ENCODE peak calls at places on chromosome 3, in nine cellular contexts. H is IMR-90; U is WERI-Rb-1; A is GM23248; G is SJSA1; L is breast epithelium; X is body of pancreas; Y is CD4-positive, alpha-beta memory T cell; R is CD8-positive, alpha-beta T cell. F is an unnamed sample. For H3K27me3 and H3K36me3, the result is how much of the 10 kb centered on the place peaks cover.

GRCh38 chr3:8822141-8822540 is 52.7 kb upstream of the OXTR start:
- DNase-seq in R (no peak), A (peak), U (no peak), L (no peak), X (no peak), G (no peak), Y (no peak), H (peak), F (no peak)

GRCh38 chr3:192830279-192831110 is 87.2 kb downstream of the MB21D2 start:
- DNase-seq in H (peak), A (no peak), Y (no peak), L (no peak), G (no peak), R (no peak), X (no peak), U (no peak), F (no peak)

GRCh38 chr3:44962606-44963393 is 13.2 kb downstream of the ZDHHC3 start:
- DNase-seq in Y (no peak), X (no peak), A (peak), G (peak), L (peak), H (peak), U (no peak), R (no peak), F (no peak)

GRCh38 chr3:58116161-58116955 is 94.4 kb downstream of the DNASE1L3 start:
- DNase-seq in Y (peak), X (no peak), L (no peak), A (no peak), G (no peak), R (peak), H (no peak), U (no peak), F (no peak)

GRCh38 chr3:8201886-8202285 is 299.7 kb upstream of the LMCD1 start:
- DNase-seq in G (no peak), U (no peak), L (no peak), Y (no peak), R (no peak), H (no peak), A (peak), X (peak), F (no peak)

GRCh38 chr3:190340071-190340470 is 17.8 kb upstream of the CLDN1 start:
- DNase-seq in R (no peak), X (no peak), U (no peak), G (no peak), H (peak), A (no peak), L (no peak), Y (no peak), F (no peak)

GRCh38 chr3:13140596-13140995 is 67.4 kb upstream of the IQSEC1 start:
- DNase-seq in U (no peak), Y (no peak), R (no peak), L (no peak), H (no peak), G (no peak), A (no peak), X (no peak), F (no peak)

GRCh38 chr3:22861426-22861825 is 341.7 kb upstream of the UBE2E2 start:
- DNase-seq in H (no peak), L (no peak), G (no peak), X (no peak), A (no peak), Y (no peak), U (no peak), R (no peak), F (no peak)

GRCh38 chr3:197545111-197545510 is 10.7 kb downstream of the BDH1 start:
- DNase-seq in L (no peak), R (no peak), H (no peak), U (no peak), G (no peak), X (no peak), Y (no peak), A (no peak), F (no peak)

GRCh38 chr3:71607364-71607763 is 23.8 kb upstream of the FOXP1 start:
- DNase-seq in G (no peak), L (no peak), A (no peak), U (no peak), R (no peak), H (no peak), Y (no peak), X (no peak), F (no peak)

GRCh38 chr3:147397911-147398809 is 8.2 kb downstream of the ZIC4 start:
- DNase-seq in Y (no peak), H (no peak), U (no peak), L (no peak), X (no peak), A (no peak), R (no peak), G (no peak), F (peak)

GRCh38 chr3:124952456-124952855 is 17.9 kb upstream of the MUC13 start:
- DNase-seq in R (no peak), X (no peak), G (no peak), Y (no peak), A (no peak), U (no peak), L (no peak), H (no peak), F (no peak)

GRCh38 chr3:124780767-124781485 is 50.7 kb downstream of the UMPS start:
- DNase-seq in U (peak), G (peak), R (no peak), A (peak), X (peak), H (peak), Y (no peak), L (peak), F (peak)

GRCh38 chr3:114624047-114624445 is 330.2 kb downstream of the TIGIT start:
- DNase-seq in A (peak), H (peak), G (peak), L (no peak), X (peak), Y (no peak), R (no peak), U (no peak), F (no peak)

GRCh38 chr3:61571516-61572336 is 10.4 kb downstream of the PTPRG start:
- DNase-seq in L (no peak), G (no peak), X (no peak), H (peak), R (no peak), U (no peak), A (peak), Y (no peak), F (no peak)

GRCh38 chr3:114880078-114880477 is 267.0 kb downstream of the ZBTB20 start:
- DNase-seq in R (no peak), L (peak), A (no peak), H (peak), G (no peak), Y (no peak), X (peak), U (no peak), F (no peak)

GRCh38 chr3:40456279-40456939 is 730 bp upstream of the RPL14 start:
- DNase-seq in X (no peak), L (no peak), Y (no peak), U (no peak), G (no peak), H (no peak), R (no peak), A (no peak), F (no peak)

GRCh38 chr3:163315786-163316185 is 1762.5 kb downstream of the SI start:
- DNase-seq in A (no peak), H (no peak), R (no peak), U (no peak), G (no peak), L (no peak), Y (no peak), X (no peak), F (no peak)

GRCh38 chr3:173653781-173654180 is 256.2 kb downstream of the NLGN1 start:
- DNase-seq in G (no peak), U (no peak), X (no peak), A (peak), R (no peak), L (no peak), H (peak), Y (no peak), F (no peak)

GRCh38 chr3:168081171-168081771 is 14.5 kb downstream of the GOLIM4 start:
- DNase-seq in R (no peak), X (no peak), U (no peak), Y (no peak), G (no peak), L (no peak), H (peak), A (peak), F (no peak)

GRCh38 chr3:60246361-60246760 is 1004.9 kb downstream of the FHIT start:
- DNase-seq in U (no peak), L (no peak), H (no peak), A (no peak), Y (no peak), G (no peak), R (no peak), X (no peak), F (no peak)

GRCh38 chr3:101203411-101203810 is 117.0 kb downstream of the IMPG2 start:
- DNase-seq in A (peak), H (peak), U (no peak), Y (no peak), X (no peak), G (peak), R (no peak), L (peak), F (no peak)

GRCh38 chr3:104198136-104198535 is 1168.6 kb upstream of the ALCAM start:
- DNase-seq in G (no peak), R (no peak), A (no peak), Y (no peak), X (no peak), H (no peak), U (no peak), L (no peak), F (no peak)

GRCh38 chr3:156642750-156643728 is 31.4 kb upstream of the TIPARP start:
- DNase-seq in Y (no peak), U (no peak), L (no peak), H (no peak), G (peak), A (peak), X (no peak), R (no peak), F (peak)

GRCh38 chr3:171469376-171469775 is 9.2 kb upstream of the TNIK start:
- DNase-seq in R (no peak), L (no peak), H (no peak), U (no peak), Y (no peak), X (no peak), G (no peak), A (no peak), F (no peak)

GRCh38 chr3:134650431-134651346 is at the start of gene KY:
- DNase-seq in X (peak), G (peak), L (no peak), Y (no peak), H (peak), U (peak), R (no peak), A (peak), F (peak)

GRCh38 chr3:134652409-134652831 is 1.6 kb upstream of the KY start:
- DNase-seq in Y (no peak), R (no peak), L (no peak), A (peak), H (peak), G (peak), X (no peak), U (no peak), F (no peak)

GRCh38 chr3:134649106-134649705 is 1.6 kb downstream of the KY start:
- DNase-seq in X (no peak), Y (no peak), U (no peak), R (no peak), L (no peak), A (no peak), G (no peak), H (no peak), F (no peak)

GRCh38 chr3:134652886-134653630 is 2.2 kb upstream of the KY start:
- DNase-seq in U (no peak), X (no peak), R (no peak), H (no peak), L (no peak), A (no peak), Y (no peak), G (no peak), F (no peak)

DNA sequence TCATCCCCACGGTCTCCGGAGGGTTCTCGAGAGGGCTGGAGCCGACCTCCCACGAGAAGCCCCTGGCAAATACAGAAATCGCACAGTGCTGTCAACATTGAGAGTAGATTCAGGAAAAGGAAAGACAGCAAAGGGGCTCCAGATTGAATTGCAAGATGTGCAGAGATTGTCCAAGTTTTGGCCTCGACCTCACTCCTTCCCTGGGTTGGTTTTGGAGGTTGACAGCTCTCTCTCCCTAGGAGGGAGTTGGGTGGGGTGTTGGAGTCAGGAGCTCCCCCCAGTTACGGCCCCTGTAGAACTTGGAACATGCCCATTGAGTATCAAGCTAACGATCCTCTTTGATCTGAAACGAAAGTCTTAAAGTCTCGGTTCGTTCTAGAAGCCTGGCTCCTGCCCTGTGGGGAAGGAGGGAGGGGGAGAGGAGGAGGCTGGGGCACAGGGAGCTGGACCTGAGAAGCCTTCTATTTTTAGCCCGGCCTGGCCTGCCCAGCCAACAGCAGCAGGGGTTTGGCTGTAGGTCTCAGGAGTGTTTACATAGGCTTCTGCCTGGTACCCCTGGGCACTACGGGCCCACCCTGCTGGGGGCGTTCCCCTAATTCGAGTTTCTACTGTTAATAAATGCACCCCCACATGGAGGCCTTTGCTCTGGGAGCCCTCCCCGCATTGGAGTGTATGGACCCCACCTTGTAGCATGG is 672 bp upstream of the KY start:
- DNase-seq in U (peak), L (peak), A (peak), R (no peak), X (peak), G (no peak), H (peak), Y (no peak), F (peak)
- H3K27me3 ChIP-seq in U (under half), L (under half), A (under half), R (under half), X (under half), G (under half), H (under half), Y (under half), F (half or more)

DNA sequence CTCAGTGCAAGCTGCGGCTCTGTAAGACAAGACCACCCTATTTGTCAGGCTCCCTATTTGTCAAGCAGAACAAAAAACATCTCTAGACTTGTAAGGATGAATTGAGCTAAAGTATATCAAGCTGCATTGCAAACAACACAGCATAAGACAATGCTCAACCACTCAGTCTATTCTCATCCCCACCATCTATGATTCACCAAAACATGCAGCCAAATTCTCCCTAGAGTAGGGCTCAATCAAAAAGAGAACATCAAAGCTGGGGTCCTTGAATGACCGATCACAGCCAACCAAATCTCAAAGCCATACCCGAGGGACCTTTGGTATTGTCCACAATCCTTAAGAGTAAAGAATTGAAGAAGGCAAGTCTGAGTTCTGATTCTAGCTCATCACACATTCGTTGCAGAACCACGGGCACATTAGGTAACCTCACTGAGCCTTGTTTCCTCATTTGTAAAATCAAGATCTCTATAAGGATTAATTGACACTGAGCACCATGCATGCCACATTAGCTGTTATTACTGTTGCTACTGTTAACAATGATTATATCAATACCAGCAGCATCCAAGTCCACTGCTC is 31.2 kb downstream of the RFTN1 start:
- DNase-seq in U (no peak), G (peak), R (no peak), X (no peak), L (no peak), A (no peak), Y (no peak), H (no peak), F (no peak)
- H3K4me3 ChIP-seq in U (no peak), G (no peak), R (peak), X (no peak), L (no peak), A (no peak), Y (no peak), H (no peak), F (no peak)

GRCh38 chr3:166752214-166752613 is 627.9 kb downstream of the ZBBX start:
- DNase-seq in G (no peak), L (no peak), R (no peak), Y (no peak), U (no peak), H (no peak), A (no peak), X (no peak), F (no peak)
- H3K36me3 ChIP-seq in G (under half), L (under half), R (under half), Y (under half), U (under half), H (under half), A (under half), X (under half), F (under half)

GRCh38 chr3:18007980-18008379 is 265.5 kb upstream of the TBC1D5 start:
- DNase-seq in G (no peak), X (no peak), Y (no peak), R (no peak), H (no peak), A (peak), L (no peak), U (no peak), F (no peak)

GRCh38 chr3:18011387-18011786 is 269.0 kb upstream of the TBC1D5 start:
- DNase-seq in R (no peak), U (no peak), A (no peak), G (no peak), L (no peak), Y (no peak), X (no peak), H (no peak), F (no peak)

GRCh38 chr3:18012464-18012863 is 270.0 kb upstream of the TBC1D5 start:
- DNase-seq in X (no peak), A (no peak), R (no peak), L (no peak), H (no peak), U (no peak), Y (no peak), G (no peak), F (no peak)

GRCh38 chr3:18010001-18010400 is 267.6 kb upstream of the TBC1D5 start:
- DNase-seq in A (no peak), X (no peak), R (no peak), L (no peak), G (no peak), H (no peak), U (no peak), Y (no peak), F (no peak)

GRCh38 chr3:18008706-18009363 is 266.4 kb upstream of the TBC1D5 start:
- DNase-seq in A (peak), L (no peak), G (no peak), R (no peak), H (no peak), X (no peak), U (no peak), Y (no peak), F (no peak)
- H3K27me3 ChIP-seq in A (under half), L (under half), G (under half), R (under half), H (under half), X (under half), U (under half), Y (under half), F (under half)

GRCh38 chr3:126572343-126572742 is 13.6 kb upstream of the C3orf22 start:
- DNase-seq in U (no peak), A (no peak), X (no peak), H (no peak), G (no peak), R (no peak), Y (no peak), L (no peak), F (no peak)

GRCh38 chr3:126570103-126570541 is 11.4 kb upstream of the C3orf22 start:
- DNase-seq in G (no peak), X (no peak), U (no peak), Y (no peak), A (peak), H (no peak), R (no peak), L (no peak), F (peak)

GRCh38 chr3:126569390-126569975 is 10.8 kb upstream of the C3orf22 start:
- DNase-seq in G (no peak), X (no peak), U (no peak), Y (no peak), R (no peak), H (no peak), A (no peak), L (no peak), F (peak)

GRCh38 chr3:126568776-126569342 is 10.1 kb upstream of the C3orf22 start:
- DNase-seq in L (no peak), U (no peak), G (no peak), H (no peak), A (no peak), Y (no peak), R (no peak), X (no peak), F (peak)

DNA sequence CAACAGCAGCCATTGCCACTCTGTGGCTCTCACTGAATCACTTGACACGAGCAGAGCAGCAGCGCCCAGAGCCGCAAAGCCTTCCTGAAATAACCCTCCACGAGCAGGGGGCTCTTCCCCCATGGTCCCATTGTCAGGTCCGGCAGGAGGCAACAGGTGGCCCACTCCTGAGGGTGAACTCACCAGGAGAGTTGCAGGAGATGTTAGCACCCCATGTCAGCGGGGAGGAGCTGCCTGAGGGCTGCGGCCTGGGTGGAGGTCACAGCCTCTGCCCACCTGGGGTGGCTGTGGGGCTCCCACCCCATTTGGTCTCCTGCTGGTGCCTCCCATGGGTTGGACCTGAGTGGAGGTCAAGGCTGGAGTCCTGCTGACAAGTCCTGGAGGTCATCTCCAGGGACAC is 12.3 kb upstream of the C3orf22 start:
- DNase-seq in H (no peak), U (no peak), A (no peak), L (no peak), G (no peak), Y (no peak), X (no peak), R (no peak), F (no peak)
- H3K4me3 ChIP-seq in H (no peak), U (no peak), A (no peak), L (no peak), G (no peak), Y (no peak), X (no peak), R (no peak), F (no peak)

GRCh38 chr3:31592764-31593163 is 60.0 kb downstream of the STT3B start:
- DNase-seq in H (no peak), A (no peak), G (no peak), L (no peak), R (no peak), U (no peak), Y (no peak), X (no peak), F (no peak)
- H3K36me3 ChIP-seq in H (under half), A (under half), G (under half), L (under half), R (under half), U (under half), Y (under half), X (under half), F (under half)

F was measured in H7.